ENCODE peak calls at places on chromosomes 2 and 18, in six cellular contexts. K is GM12891, T is K562, I is H1, R is HepG2, U is GM12878. Z is an unnamed sample.

GRCh38 chr18:54805571-54806334 is 22.5 kb upstream of the RAB27B start:
- DNase-seq in K (no peak), T (peak; percentile 4), I (no peak), R (peak; percentile 2), U (no peak), Z (no peak)

GRCh38 chr2:232436381-232437129 is 19.4 kb upstream of the ALPI start:
- DNase-seq in K (no peak), T (no peak), I (no peak), R (no peak), U (no peak), Z (no peak)

GRCh38 chr2:147170932-147171331 is 673.9 kb upstream of the ACVR2A start:
- DNase-seq in K (no peak), T (no peak), I (no peak), R (no peak), U (no peak), Z (no peak)

GRCh38 chr2:81650048-81650971 is 1345.8 kb upstream of the LRRTM1 start:
- DNase-seq in K (no peak), T (no peak), I (no peak), R (no peak), U (no peak), Z (no peak)

GRCh38 chr2:43818761-43819160 is 19.9 kb downstream of the ABCG5 start:
- DNase-seq in K (no peak), T (peak; percentile 31), I (no peak), R (no peak), U (no peak), Z (no peak)

GRCh38 chr2:194328456-194328855 is 1328.6 kb upstream of the SLC39A10 start:
- DNase-seq in K (no peak), T (no peak), I (no peak), R (no peak), U (no peak), Z (no peak)

GRCh38 chr2:30530346-30530745 is 83.3 kb downstream of the LCLAT1 start:
- DNase-seq in K (no peak), T (no peak), I (no peak), R (no peak), U (no peak), Z (no peak)

GRCh38 chr2:237281900-237282306 is 132.1 kb downstream of the COL6A3 start:
- DNase-seq in K (no peak), T (no peak), I (no peak), R (no peak), U (no peak), Z (no peak)

GRCh38 chr2:110948027-110948687 is 172.6 kb upstream of the BCL2L11 start:
- DNase-seq in K (no peak), T (no peak), I (no peak), R (no peak), U (no peak), Z (no peak)

GRCh38 chr18:62788891-62789290 is 73.5 kb downstream of the PHLPP1 start:
- DNase-seq in K (no peak), T (no peak), I (no peak), R (no peak), U (no peak), Z (no peak)

GRCh38 chr2:25127631-25128030 is 40.7 kb downstream of the POMC start:
- DNase-seq in K (no peak), T (no peak), I (no peak), R (no peak), U (no peak), Z (no peak)

GRCh38 chr2:131394147-131394931 is 30.4 kb upstream of the RAB6D start:
- DNase-seq in K (no peak), T (peak; percentile 63), I (no peak), R (peak; percentile 14), U (no peak), Z (no peak)

GRCh38 chr18:26813043-26813442 is 52.5 kb downstream of the AQP4 start:
- DNase-seq in K (no peak), T (no peak), I (peak; percentile 17), R (peak; percentile 56), U (peak; percentile 16), Z (no peak)

GRCh38 chr2:145919507-145919906 is 1399.6 kb upstream of the ZEB2 start:
- DNase-seq in K (no peak), T (no peak), I (no peak), R (no peak), U (no peak), Z (no peak)

GRCh38 chr2:55054476-55054875 is 4.2 kb upstream of the RTN4 start:
- DNase-seq in K (no peak), T (no peak), I (no peak), R (no peak), U (no peak), Z (no peak)

GRCh38 chr18:23377669-23378469 is 75.2 kb upstream of the RIOK3 start:
- DNase-seq in K (no peak), T (no peak), I (no peak), R (peak; percentile 60), U (peak; percentile 39), Z (no peak)

GRCh38 chr2:160921401-160921964 is 238.7 kb upstream of the TANK start:
- DNase-seq in K (no peak), T (no peak), I (no peak), R (no peak), U (no peak), Z (no peak)

GRCh38 chr2:2238726-2239269 is 92.3 kb downstream of the MYT1L start:
- DNase-seq in K (no peak), T (no peak), I (no peak), R (no peak), U (no peak), Z (no peak)

GRCh38 chr2:230684222-230685164 is 28.1 kb upstream of the CAB39 start:
- DNase-seq in K (no peak), T (no peak), I (no peak), R (peak; percentile 68), U (no peak), Z (no peak)

GRCh38 chr2:108536133-108536780 is 2.0 kb downstream of the LIMS1 start:
- DNase-seq in K (no peak), T (no peak), I (no peak), R (peak; percentile 50), U (no peak), Z (no peak)

GRCh38 chr2:131413148-131413747 is 49.3 kb upstream of the RAB6D start:
- DNase-seq in K (no peak), T (peak; percentile 50), I (no peak), R (peak; percentile 61), U (peak; percentile 15), Z (no peak)

GRCh38 chr2:165238295-165238694 is 919 bp upstream of the SCN2A start:
- DNase-seq in K (no peak), T (peak; percentile 11), I (no peak), R (no peak), U (no peak), Z (no peak)

GRCh38 chr2:109372171-109372568 is 241.6 kb downstream of the SEPTIN10 start:
- DNase-seq in K (no peak), T (no peak), I (no peak), R (no peak), U (no peak), Z (no peak)

GRCh38 chr2:1736997-1737480 is 7.3 kb downstream of the PXDN start:
- DNase-seq in K (no peak), T (no peak), I (no peak), R (no peak), U (no peak), Z (no peak)

GRCh38 chr2:217467331-217467730 is 535.5 kb downstream of the TNS1 start:
- DNase-seq in K (no peak), T (no peak), I (no peak), R (no peak), U (no peak), Z (no peak)

GRCh38 chr2:23692263-23692662 is 234.7 kb downstream of the ATAD2B start:
- DNase-seq in K (no peak), T (no peak), I (no peak), R (no peak), U (no peak), Z (no peak)

GRCh38 chr2:119730598-119731278 is 29.0 kb upstream of the PTPN4 start:
- DNase-seq in K (no peak), T (no peak), I (no peak), R (no peak), U (no peak), Z (no peak)

GRCh38 chr2:157876771-157877108 is 610 bp upstream of the ACVR1 start:
- DNase-seq in K (no peak), T (no peak), I (no peak), R (no peak), U (no peak), Z (no peak)

GRCh38 chr2:157876066-157876770 is at the start of gene ACVR1:
- DNase-seq in K (peak; percentile 59), T (peak; percentile 94), I (peak; percentile 78), R (peak; percentile 95), U (no peak), Z (peak; percentile 54)

GRCh38 chr2:157874997-157875719 is 972 bp downstream of the ACVR1 start:
- DNase-seq in K (no peak), T (peak; percentile 18), I (no peak), R (no peak), U (no peak), Z (no peak)

GRCh38 chr2:157874278-157874825 is 1.8 kb downstream of the ACVR1 start:
- DNase-seq in K (no peak), T (no peak), I (no peak), R (no peak), U (no peak), Z (no peak)

GRCh38 chr2:157875720-157876065 is 437 bp downstream of the ACVR1 start:
- DNase-seq in K (no peak), T (peak; percentile 84), I (no peak), R (peak; percentile 18), U (no peak), Z (no peak)
- TF ChIP-seq TAF1 in K (no peak), T (peak; percentile 50), I (no peak), R (no peak), U (no peak), Z (no peak)

GRCh38 chr2:74459377-74460118 is 1.3 kb downstream of the WBP1 start:
- DNase-seq in K (no peak), T (no peak), I (no peak), R (no peak), U (no peak), Z (no peak)
- TF ChIP-seq POLR2A in K (peak; percentile 33), T (peak; percentile 67), I (peak; percentile 30), R (no peak), U (peak; percentile 68), Z (no peak)

GRCh38 chr18:2146092-2146491 is 425.2 kb downstream of the METTL4 start:
- DNase-seq in K (no peak), T (no peak), I (no peak), R (no peak), U (no peak), Z (no peak)

GRCh38 chr18:2146754-2147153 is 424.6 kb downstream of the METTL4 start:
- DNase-seq in K (no peak), T (no peak), I (no peak), R (no peak), U (no peak), Z (no peak)

GRCh38 chr18:2148823-2149222 is 422.5 kb downstream of the METTL4 start:
- DNase-seq in K (no peak), T (no peak), I (no peak), R (no peak), U (no peak), Z (no peak)

GRCh38 chr18:2147424-2147823 is 423.9 kb downstream of the METTL4 start:
- DNase-seq in K (no peak), T (no peak), I (no peak), R (no peak), U (no peak), Z (no peak)

GRCh38 chr18:2147866-2148265 is 423.4 kb downstream of the METTL4 start:
- DNase-seq in K (no peak), T (no peak), I (no peak), R (no peak), U (no peak), Z (no peak)
- TF ChIP-seq POLR2AphosphoS5 in K (no peak), T (no peak), I (no peak), R (no peak), U (no peak), Z (no peak)

GRCh38 chr2:65880451-65880850 is 448.1 kb upstream of the SPRED2 start:
- DNase-seq in K (no peak), T (no peak), I (no peak), R (no peak), U (no peak), Z (no peak)
- TF ChIP-seq TAF1 in K (no peak), T (no peak), I (no peak), R (no peak), U (no peak), Z (no peak)

Z was measured in GM12892.